ENCODE peak calls at places on chromosomes 11 and 22, in nine cellular contexts. Q is brain microvascular endothelial cell, C is fibroblast of lung, Z is PC-9, L is heart right ventricle, G is fibroblast of mammary gland, K is OCI-LY7, R is astrocyte, F is heart left ventricle. S is an unnamed sample.

GRCh38 chr11:126079640-126080205 is 17.1 kb upstream of the CDON start:
- DNase-seq in Q (no peak), C (no peak), Z (peak), L (no peak), G (no peak), K (no peak), R (no peak), F (no peak), S (no peak)

GRCh38 chr11:16815047-16815767 is 76.8 kb downstream of the C11orf58 start:
- DNase-seq in Q (no peak), C (peak), Z (no peak), L (peak), G (peak), K (no peak), R (no peak), F (no peak), S (peak)

GRCh38 chr22:46984751-46985506 is 222.5 kb downstream of the TBC1D22A start:
- DNase-seq in Q (peak), C (peak), Z (peak), L (no peak), G (peak), K (no peak), R (peak), F (no peak), S (peak)

GRCh38 chr22:34587357-34588356 is 478.3 kb upstream of the ISX start:
- DNase-seq in Q (no peak), C (no peak), Z (peak), L (no peak), G (no peak), K (no peak), R (no peak), F (no peak), S (no peak)

GRCh38 chr11:94680426-94680825 is 87.7 kb upstream of the AMOTL1 start:
- DNase-seq in Q (no peak), C (no peak), Z (no peak), L (no peak), G (no peak), K (no peak), R (no peak), F (no peak), S (no peak)

GRCh38 chr22:23882370-23882769 is 11.8 kb upstream of the MIF start:
- DNase-seq in Q (no peak), C (no peak), Z (no peak), L (no peak), G (no peak), K (no peak), R (no peak), F (no peak), S (no peak)

GRCh38 chr11:131713529-131714134 is 343.2 kb downstream of the NTM start:
- DNase-seq in Q (no peak), C (no peak), Z (no peak), L (no peak), G (no peak), K (no peak), R (no peak), F (no peak), S (no peak)

GRCh38 chr22:29166180-29166579 is 39.5 kb upstream of the EMID1 start:
- DNase-seq in Q (no peak), C (no peak), Z (no peak), L (no peak), G (no peak), K (no peak), R (no peak), F (no peak), S (no peak)

GRCh38 chr11:11849127-11849746 is 7.5 kb downstream of the USP47 start:
- DNase-seq in Q (peak), C (peak), Z (peak), L (peak), G (peak), K (peak), R (peak), F (no peak), S (peak)

GRCh38 chr11:62958547-62959071 is 26.2 kb downstream of the SLC22A6 start:
- DNase-seq in Q (peak), C (peak), Z (no peak), L (peak), G (peak), K (no peak), R (no peak), F (no peak), S (peak)

GRCh38 chr11:27293500-27294417 is 69.3 kb downstream of the CCDC34 start:
- DNase-seq in Q (peak), C (no peak), Z (no peak), L (no peak), G (peak), K (no peak), R (peak), F (no peak), S (peak)

GRCh38 chr11:12430912-12431311 is 53.5 kb downstream of the PARVA start:
- DNase-seq in Q (peak), C (peak), Z (peak), L (peak), G (peak), K (no peak), R (peak), F (no peak), S (peak)

GRCh38 chr11:62588966-62589637 is 2.2 kb downstream of the TUT1 start:
- DNase-seq in Q (peak), C (peak), Z (peak), L (no peak), G (peak), K (no peak), R (no peak), F (no peak), S (peak)

GRCh38 chr22:25008666-25009065 is 56.1 kb downstream of the KIAA1671 start:
- DNase-seq in Q (no peak), C (no peak), Z (peak), L (no peak), G (no peak), K (no peak), R (no peak), F (no peak), S (no peak)

GRCh38 chr11:71145368-71145767 is 107.0 kb downstream of the SHANK2 start:
- DNase-seq in Q (no peak), C (no peak), Z (no peak), L (no peak), G (no peak), K (no peak), R (no peak), F (no peak), S (no peak)

GRCh38 chr11:87832216-87832615 is 343.0 kb downstream of the RAB38 start:
- DNase-seq in Q (no peak), C (no peak), Z (peak), L (no peak), G (no peak), K (no peak), R (no peak), F (no peak), S (no peak)

GRCh38 chr11:91248199-91248807 is 976.3 kb upstream of the FAT3 start:
- DNase-seq in Q (peak), C (peak), Z (peak), L (peak), G (peak), K (peak), R (no peak), F (no peak), S (peak)

GRCh38 chr22:40631925-40632324 is 4.6 kb downstream of the MRTFA start:
- DNase-seq in Q (no peak), C (no peak), Z (no peak), L (no peak), G (no peak), K (no peak), R (no peak), F (no peak), S (no peak)

GRCh38 chr11:76782526-76783293 is 446 bp upstream of the TSKU start:
- DNase-seq in Q (peak), C (peak), Z (peak), L (peak), G (peak), K (peak), R (peak), F (peak), S (peak)

GRCh38 chr22:24699861-24700260 is 74.7 kb downstream of the PIWIL3 start:
- DNase-seq in Q (no peak), C (no peak), Z (no peak), L (no peak), G (no peak), K (no peak), R (no peak), F (no peak), S (no peak)

GRCh38 chr11:131392528-131393255 is 22.3 kb downstream of the NTM start:
- DNase-seq in Q (no peak), C (no peak), Z (no peak), L (no peak), G (peak), K (peak), R (no peak), F (no peak), S (no peak)

GRCh38 chr11:85946221-85946620 is 91.0 kb downstream of the CCDC83 start:
- DNase-seq in Q (no peak), C (no peak), Z (no peak), L (no peak), G (no peak), K (no peak), R (peak), F (no peak), S (peak)

GRCh38 chr11:2909145-2909914 is 19.9 kb downstream of the PHLDA2 start:
- DNase-seq in Q (no peak), C (no peak), Z (no peak), L (no peak), G (no peak), K (no peak), R (no peak), F (no peak), S (no peak)

GRCh38 chr22:41366323-41367014 is 15.3 kb upstream of the TEF start:
- DNase-seq in Q (no peak), C (peak), Z (no peak), L (no peak), G (no peak), K (no peak), R (no peak), F (no peak), S (no peak)

GRCh38 chr11:134069426-134069921 is 602 bp downstream of the JAM3 start:
- DNase-seq in Q (peak), C (no peak), Z (no peak), L (peak), G (peak), K (no peak), R (no peak), F (no peak), S (peak)

GRCh38 chr11:67464411-67465189 is 4.5 kb downstream of the TMEM134 start:
- DNase-seq in Q (peak), C (peak), Z (peak), L (peak), G (peak), K (peak), R (peak), F (peak), S (peak)
- TF ChIP-seq CTCF in Q (no peak), C (no peak), Z (no peak), L (no peak), G (no peak), K (no peak), R (no peak), F (no peak), S (no peak)

DNA sequence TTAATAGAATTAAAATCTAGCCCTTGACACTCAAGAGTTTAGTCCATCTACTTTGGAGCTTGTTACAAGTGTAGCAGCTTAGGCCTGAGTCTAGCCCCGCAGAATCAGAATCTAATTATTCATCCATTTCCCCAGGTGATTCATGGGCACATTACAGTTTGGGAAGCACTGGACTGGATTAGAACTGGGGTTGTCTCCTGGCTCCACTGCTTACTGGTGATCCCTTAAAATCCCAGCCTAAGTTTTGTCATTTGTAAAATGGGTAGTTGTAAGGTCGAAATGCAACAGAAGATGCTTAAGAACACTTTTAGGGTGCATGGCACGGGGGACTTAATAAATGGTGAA is 1.3 kb downstream of the STX3 start:
- DNase-seq in Q (peak), C (no peak), Z (no peak), L (no peak), G (peak), K (no peak), R (peak), F (no peak), S (no peak)
- H3K4me3 ChIP-seq in Q (peak), C (peak), Z (peak), L (no peak), G (peak), K (peak), R (no peak), F (peak), S (peak)

GRCh38 chr11:73217810-73218105 is 323 bp upstream of the P2RY2 start:
- DNase-seq in Q (no peak), C (no peak), Z (no peak), L (no peak), G (no peak), K (no peak), R (no peak), F (no peak), S (no peak)

GRCh38 chr11:73219396-73220285 is 1.6 kb downstream of the P2RY2 start:
- DNase-seq in Q (no peak), C (no peak), Z (no peak), L (no peak), G (no peak), K (no peak), R (no peak), F (no peak), S (no peak)

GRCh38 chr11:73217131-73217809 is 811 bp upstream of the P2RY2 start:
- DNase-seq in Q (no peak), C (no peak), Z (no peak), L (no peak), G (no peak), K (no peak), R (no peak), F (no peak), S (no peak)

GRCh38 chr11:73218830-73219215 is 742 bp downstream of the P2RY2 start:
- DNase-seq in Q (no peak), C (no peak), Z (no peak), L (no peak), G (no peak), K (no peak), R (no peak), F (no peak), S (no peak)

DNA sequence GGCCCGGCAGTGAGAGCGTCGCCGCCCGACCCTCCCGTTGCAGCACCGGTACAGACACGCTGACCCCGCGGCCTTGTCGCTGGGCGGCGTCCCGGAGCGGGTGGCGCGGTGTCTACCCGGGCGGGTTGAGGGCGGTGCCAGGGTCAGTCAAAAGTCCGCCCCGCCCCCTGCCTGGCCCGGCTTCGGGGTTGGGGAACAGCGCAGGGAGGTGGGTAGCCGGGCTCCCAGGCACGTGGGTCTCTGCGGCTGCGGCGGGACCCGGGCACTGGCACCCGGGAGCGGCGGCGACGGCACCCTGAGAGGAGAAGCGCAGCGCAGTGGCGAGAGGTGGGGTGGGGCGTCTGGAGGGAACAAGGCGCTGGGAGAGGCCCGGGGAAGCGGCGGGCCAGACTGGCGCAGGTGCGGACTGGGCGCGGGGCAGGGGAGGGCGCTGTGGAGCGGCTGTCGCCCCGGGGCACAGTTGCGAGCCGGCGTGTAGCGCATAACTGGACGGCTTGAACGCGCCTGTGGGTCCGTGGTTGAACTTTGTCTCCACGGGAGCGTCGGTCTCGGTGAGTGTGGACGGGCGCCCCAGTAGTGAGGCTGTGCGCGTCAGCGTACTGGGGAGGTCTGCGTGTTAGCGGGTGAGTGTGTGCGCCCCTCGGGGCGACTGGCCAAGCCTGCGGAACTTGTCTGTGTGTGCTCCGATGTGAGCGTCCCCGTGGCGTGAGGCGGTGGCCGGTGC is at the start of gene P2RY2:
- DNase-seq in Q (no peak), C (no peak), Z (peak), L (peak), G (no peak), K (no peak), R (peak), F (peak), S (peak)
- TF ChIP-seq CTCF in Q (peak), C (no peak), Z (peak), L (peak), G (no peak), K (peak), R (peak), F (peak), S (peak)

GRCh38 chr22:49670610-49671330 is 156.9 kb downstream of the BRD1 start:
- DNase-seq in Q (no peak), C (no peak), Z (no peak), L (peak), G (no peak), K (no peak), R (no peak), F (no peak), S (no peak)
- H3K4me3 ChIP-seq in Q (no peak), C (no peak), Z (no peak), L (peak), G (no peak), K (no peak), R (no peak), F (peak), S (no peak)